ENCODE peak calls at places on chromosomes 7 and 10, in six cellular contexts. B is tibial nerve, L is fibroblast of lung, C is Caco-2, J is adipocyte, G is BE2C. Z is an unnamed sample. For H3K9me3, the result is how much of the 10 kb centered on the place peaks cover.

GRCh38 chr7:72037494-72037893 is 374.6 kb downstream of the CALN1 start:
- DNase-seq in C (no peak), G (no peak), J (no peak), L (no peak), B (no peak), Z (no peak)

GRCh38 chr7:105389889-105390288 is 1.2 kb upstream of the SRPK2 start:
- DNase-seq in G (no peak), J (no peak), C (no peak), B (no peak), L (no peak), Z (no peak)

GRCh38 chr7:84139986-84140729 is 54.4 kb downstream of the SEMA3A start:
- DNase-seq in G (no peak), B (no peak), L (peak), J (no peak), C (no peak), Z (no peak)

GRCh38 chr10:44382981-44383748 is 1.7 kb downstream of the CXCL12 start:
- DNase-seq in G (no peak), J (no peak), C (peak), L (no peak), B (no peak), Z (no peak)

GRCh38 chr10:112711366-112711765 is 238.7 kb upstream of the TCF7L2 start:
- DNase-seq in G (no peak), C (no peak), J (no peak), B (no peak), L (peak), Z (peak)

GRCh38 chr7:106542550-106543220 is 118.3 kb downstream of the CCDC71L start:
- DNase-seq in G (peak), C (peak), J (peak), L (peak), B (peak), Z (peak)

GRCh38 chr7:12239821-12240220 is 28.7 kb downstream of the TMEM106B start:
- DNase-seq in J (no peak), L (no peak), G (no peak), C (no peak), B (no peak), Z (no peak)

GRCh38 chr10:37734971-37735370 is 122.4 kb downstream of the ZNF248 start:
- DNase-seq in L (no peak), J (peak), C (no peak), B (no peak), G (no peak), Z (no peak)

GRCh38 chr10:5094265-5095205 is at the start of gene AKR1C3:
- DNase-seq in C (no peak), L (peak), J (peak), B (no peak), G (no peak), Z (no peak)

GRCh38 chr7:84247591-84247990 is 53.0 kb upstream of the SEMA3A start:
- DNase-seq in G (no peak), B (no peak), C (no peak), J (peak), L (peak), Z (peak)

GRCh38 chr7:46321556-46322205 is 400.6 kb upstream of the IGFBP3 start:
- DNase-seq in G (no peak), L (peak), B (no peak), J (peak), C (no peak), Z (no peak)

GRCh38 chr10:107427021-107427420 is 262.5 kb upstream of the SORCS1 start:
- DNase-seq in J (no peak), B (no peak), L (no peak), G (no peak), C (no peak), Z (no peak)

GRCh38 chr7:69814421-69814962 is 216.2 kb downstream of the AUTS2 start:
- DNase-seq in L (no peak), G (no peak), J (peak), B (no peak), C (no peak), Z (no peak)

DNA sequence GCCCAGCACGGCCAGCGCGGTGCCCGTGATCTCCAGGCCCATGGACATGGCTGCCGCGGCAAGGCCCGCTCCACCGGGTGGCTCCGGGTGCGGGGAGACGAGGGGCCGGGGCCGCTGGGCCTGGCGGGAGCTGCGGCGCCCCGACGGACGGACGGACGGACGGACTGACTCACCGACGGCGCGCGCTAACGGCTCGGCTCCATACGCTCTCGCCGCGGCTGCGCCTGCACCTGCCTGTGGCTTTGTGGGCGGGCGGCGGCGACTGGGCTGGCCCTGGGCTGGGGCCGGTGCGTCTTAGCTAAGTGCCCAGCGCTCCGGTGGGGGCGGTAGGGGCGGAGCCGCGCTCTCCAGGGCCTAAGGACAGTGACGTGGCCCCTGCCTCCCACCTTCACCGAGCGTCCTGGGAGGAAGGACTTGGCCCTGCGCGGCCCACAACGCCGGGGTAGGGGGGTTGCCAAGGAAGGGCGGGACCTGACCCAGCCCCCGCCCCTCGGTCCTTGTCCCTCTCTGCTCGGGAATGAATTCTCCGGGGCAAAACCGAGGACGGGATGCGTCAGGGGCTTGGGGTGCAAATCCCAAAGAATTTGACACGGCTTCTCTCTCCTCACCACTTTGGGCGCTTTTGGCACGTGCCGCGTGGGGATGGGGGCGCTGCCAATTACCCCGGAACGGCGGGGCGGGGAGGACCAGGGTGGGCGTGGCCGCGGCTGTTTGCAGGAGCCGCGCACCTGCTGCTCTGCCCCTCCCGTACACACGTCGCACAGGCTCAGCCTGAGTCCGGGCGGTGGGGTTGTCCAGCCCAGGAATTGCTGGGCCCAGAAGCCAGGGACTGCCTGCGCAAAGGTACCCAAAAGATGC is at the start of gene CLDN3:
- DNase-seq in B (no peak), C (peak), L (no peak), J (peak), G (peak), Z (no peak)
- H3K4me3 ChIP-seq in B (peak), C (peak), L (no peak), J (no peak), G (peak), Z (no peak)

DNA sequence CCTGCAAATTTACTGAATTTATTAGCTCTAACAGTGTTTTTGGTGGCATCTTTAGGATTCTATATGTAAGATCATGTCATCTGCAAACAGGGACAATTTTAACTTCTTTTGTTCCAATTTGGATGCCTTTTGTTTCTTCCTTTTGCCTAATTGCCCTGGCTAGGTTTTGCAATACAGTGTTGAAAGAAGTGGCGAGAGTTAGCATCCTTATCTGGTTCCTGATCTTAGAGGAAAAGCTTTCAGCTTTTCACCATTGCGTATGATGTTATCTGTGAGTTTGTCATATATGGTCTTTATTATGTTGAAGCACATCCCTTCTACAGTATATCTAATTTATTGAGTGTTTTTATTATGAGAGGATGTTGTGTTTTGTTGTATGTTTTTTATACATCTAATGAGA is 301.4 kb downstream of the PTPRN2 start:
- DNase-seq in J (no peak), G (no peak), C (no peak), B (no peak), L (no peak), Z (no peak)
- H3K9me3 ChIP-seq in J (under half), G (under half), C (under half), B (under half), L (under half), Z (under half)

DNA sequence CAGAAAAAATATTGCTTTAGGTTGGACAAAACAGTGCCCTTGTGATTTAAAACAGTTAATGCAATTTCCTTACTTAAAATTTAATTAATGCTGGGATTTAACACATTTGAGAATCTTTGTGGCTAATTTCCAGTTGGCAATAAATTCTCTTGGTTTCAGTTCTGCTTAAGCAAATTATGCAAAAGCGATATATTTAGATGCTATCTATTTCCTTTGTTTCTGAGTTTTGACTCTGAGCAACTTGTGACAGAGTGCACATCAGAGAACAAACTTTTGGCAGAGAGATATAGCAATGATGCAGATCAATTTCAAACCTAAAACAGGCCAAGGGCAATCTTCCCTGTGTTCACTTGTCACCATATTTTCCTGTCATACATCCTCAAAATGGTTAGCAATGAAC is 933.6 kb upstream of the ZWINT start:
- DNase-seq in B (no peak), C (no peak), J (no peak), L (no peak), G (no peak), Z (no peak)
- H3K4me3 ChIP-seq in B (no peak), C (no peak), J (no peak), L (no peak), G (no peak), Z (no peak)

DNA sequence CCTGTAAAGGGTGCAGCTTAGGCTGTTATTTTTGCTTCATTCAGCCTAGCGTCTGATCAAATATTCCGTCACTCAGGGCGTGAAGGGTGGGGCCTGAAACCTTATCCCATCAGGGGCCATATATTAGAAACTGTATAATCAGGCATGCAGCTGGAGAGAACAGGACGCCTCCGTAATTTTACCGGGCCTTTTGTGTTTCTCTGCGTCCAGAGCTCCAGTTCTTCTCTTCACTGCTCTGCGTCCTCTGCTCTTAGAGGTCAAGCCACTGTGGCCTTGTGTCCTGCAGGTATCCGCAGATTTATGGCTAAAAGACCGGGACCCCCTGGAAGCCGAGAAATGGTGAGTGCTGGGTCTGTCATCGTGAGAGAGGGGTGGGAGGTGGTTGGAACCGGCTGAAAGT is at the start of gene ZNF735:
- DNase-seq in J (no peak), B (no peak), C (no peak), G (no peak), L (no peak), Z (no peak)
- H3K9me3 ChIP-seq in J (under half), B (under half), C (under half), G (under half), L (under half), Z (under half)

GRCh38 chr7:140673770-140674155 is 1.0 kb downstream of the ADCK2 start:
- DNase-seq in G (no peak), C (no peak), J (no peak), B (no peak), L (no peak), Z (no peak)
- H3K4me3 ChIP-seq in G (peak), C (peak), J (peak), B (peak), L (peak), Z (no peak)

DNA sequence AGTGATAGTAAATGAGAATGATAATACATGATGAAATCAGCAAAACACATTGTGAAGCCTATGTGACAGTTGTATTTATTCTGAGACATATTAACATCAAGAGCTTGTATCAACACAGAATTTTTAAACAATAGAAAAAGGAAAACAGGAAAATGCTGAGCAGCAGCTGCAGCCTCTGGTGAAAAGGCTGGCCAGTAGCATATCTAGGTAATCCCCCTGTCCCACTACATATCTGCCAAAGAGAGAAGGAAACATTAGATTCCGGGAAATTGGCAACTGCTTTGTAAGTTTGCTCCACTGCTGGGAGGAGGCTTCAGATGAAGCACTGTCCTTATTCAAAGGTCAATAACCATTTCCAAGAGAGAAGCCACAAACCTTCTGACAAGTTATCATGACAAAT is 89.4 kb downstream of the RALA start:
- DNase-seq in L (no peak), J (no peak), B (no peak), C (no peak), G (no peak), Z (no peak)
- H3K9me3 ChIP-seq in L (under half), J (under half), B (under half), C (under half), G (under half), Z (under half)

GRCh38 chr10:122493761-122494160 is 32.4 kb downstream of the HTRA1 start:
- DNase-seq in L (no peak), J (peak), G (no peak), B (no peak), C (no peak), Z (no peak)
- H3K4me3 ChIP-seq in L (no peak), J (no peak), G (no peak), B (no peak), C (no peak), Z (no peak)

GRCh38 chr10:131009801-131010200 is 301.7 kb downstream of the TCERG1L start:
- DNase-seq in L (no peak), B (no peak), G (no peak), J (no peak), C (no peak), Z (no peak)
- H3K9me3 ChIP-seq in L (under half), B (under half), G (under half), J (under half), C (under half), Z (under half)

DNA sequence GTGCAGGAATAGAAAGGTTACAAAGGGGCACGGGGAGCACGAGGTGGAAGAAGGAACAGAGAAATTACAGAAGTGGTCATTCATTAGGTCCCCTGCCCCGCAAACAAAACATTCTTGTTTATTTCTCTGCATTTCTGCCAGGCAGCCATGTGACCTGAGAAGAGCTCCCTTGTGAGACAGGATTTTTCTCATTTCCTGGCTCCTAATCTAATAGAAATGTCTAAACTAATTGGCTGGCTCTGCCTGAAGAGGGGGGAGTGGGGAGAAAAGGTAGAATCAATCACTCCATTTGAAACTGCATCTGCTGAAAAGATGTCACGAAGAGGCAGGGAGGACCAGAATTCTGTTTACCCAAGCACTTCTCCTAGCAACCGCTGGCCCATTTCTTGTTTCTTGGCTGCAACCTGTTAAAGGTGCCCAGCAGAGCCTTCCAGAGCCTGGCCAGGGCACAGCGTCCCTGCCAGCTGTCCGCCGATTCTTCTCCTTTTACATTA is 1227.5 kb downstream of the TYW1 start:
- DNase-seq in C (no peak), G (peak), L (no peak), B (peak), J (no peak), Z (no peak)
- H3K4me3 ChIP-seq in C (no peak), G (peak), L (no peak), B (no peak), J (no peak), Z (no peak)